ENCODE peak calls at places on chromosomes 11 and 22, in four cellular contexts. E is HepG2, X is GM12878, T is K562. R is an unnamed sample. For H3K79me2, the result is how much of the 10 kb centered on the place peaks cover.

GRCh38 chr11:69344570-69345145 is 50.7 kb downstream of the MYEOV start:
- DNase-seq in E (no peak), X (no peak), T (no peak), R (no peak)

GRCh38 chr11:119756169-119756568 is 27.2 kb upstream of the NECTIN1 start:
- DNase-seq in E (no peak), X (no peak), T (no peak), R (no peak)

GRCh38 chr11:112929432-112929831 is 31.8 kb upstream of the NCAM1 start:
- DNase-seq in E (no peak), X (no peak), T (no peak), R (no peak)

GRCh38 chr11:114478768-114479167 is 39.5 kb downstream of the REXO2 start:
- DNase-seq in E (peak), X (no peak), T (peak), R (no peak)

GRCh38 chr11:130403301-130403804 is 25.1 kb downstream of the ADAMTS8 start:
- DNase-seq in E (no peak), X (no peak), T (no peak), R (no peak)

GRCh38 chr11:2940166-2940929 is 11.1 kb upstream of the PHLDA2 start:
- DNase-seq in E (peak), X (no peak), T (no peak), R (no peak)

GRCh38 chr11:82775736-82776346 is 42.2 kb upstream of the FAM181B start:
- DNase-seq in E (peak), X (no peak), T (peak), R (peak)

GRCh38 chr11:18294862-18295261 is 27.1 kb downstream of the HPS5 start:
- DNase-seq in E (no peak), X (no peak), T (no peak), R (no peak)

GRCh38 chr11:14537134-14537599 is 17.0 kb upstream of the PSMA1 start:
- DNase-seq in E (peak), X (no peak), T (peak), R (peak)

GRCh38 chr11:61052182-61052972 is 49.9 kb upstream of the CD5 start:
- DNase-seq in E (no peak), X (no peak), T (no peak), R (no peak)

GRCh38 chr11:8267280-8267679 is 3.6 kb upstream of the LMO1 start:
- DNase-seq in E (no peak), X (no peak), T (no peak), R (no peak)

GRCh38 chr11:116855413-116855812 is 18.0 kb upstream of the APOA1 start:
- DNase-seq in E (no peak), X (no peak), T (no peak), R (no peak)

GRCh38 chr11:12581923-12582322 is 92.3 kb upstream of the TEAD1 start:
- DNase-seq in E (no peak), X (no peak), T (peak), R (peak)

GRCh38 chr11:114058871-114059277 is 637 bp upstream of the ZBTB16 start:
- DNase-seq in E (no peak), X (no peak), T (no peak), R (no peak)

GRCh38 chr11:11148598-11148997 is 204.5 kb downstream of the CSNK2A3 start:
- DNase-seq in E (no peak), X (no peak), T (no peak), R (no peak)

GRCh38 chr11:70740475-70740825 is 342.1 kb downstream of the CTTN start:
- DNase-seq in E (no peak), X (no peak), T (no peak), R (no peak)

GRCh38 chr11:80533463-80533862 is 1092.6 kb upstream of the TENM4 start:
- DNase-seq in E (no peak), X (no peak), T (no peak), R (no peak)

GRCh38 chr22:36797988-36798670 is 18.7 kb downstream of the PVALB start:
- DNase-seq in E (no peak), X (no peak), T (no peak), R (no peak)

DNA sequence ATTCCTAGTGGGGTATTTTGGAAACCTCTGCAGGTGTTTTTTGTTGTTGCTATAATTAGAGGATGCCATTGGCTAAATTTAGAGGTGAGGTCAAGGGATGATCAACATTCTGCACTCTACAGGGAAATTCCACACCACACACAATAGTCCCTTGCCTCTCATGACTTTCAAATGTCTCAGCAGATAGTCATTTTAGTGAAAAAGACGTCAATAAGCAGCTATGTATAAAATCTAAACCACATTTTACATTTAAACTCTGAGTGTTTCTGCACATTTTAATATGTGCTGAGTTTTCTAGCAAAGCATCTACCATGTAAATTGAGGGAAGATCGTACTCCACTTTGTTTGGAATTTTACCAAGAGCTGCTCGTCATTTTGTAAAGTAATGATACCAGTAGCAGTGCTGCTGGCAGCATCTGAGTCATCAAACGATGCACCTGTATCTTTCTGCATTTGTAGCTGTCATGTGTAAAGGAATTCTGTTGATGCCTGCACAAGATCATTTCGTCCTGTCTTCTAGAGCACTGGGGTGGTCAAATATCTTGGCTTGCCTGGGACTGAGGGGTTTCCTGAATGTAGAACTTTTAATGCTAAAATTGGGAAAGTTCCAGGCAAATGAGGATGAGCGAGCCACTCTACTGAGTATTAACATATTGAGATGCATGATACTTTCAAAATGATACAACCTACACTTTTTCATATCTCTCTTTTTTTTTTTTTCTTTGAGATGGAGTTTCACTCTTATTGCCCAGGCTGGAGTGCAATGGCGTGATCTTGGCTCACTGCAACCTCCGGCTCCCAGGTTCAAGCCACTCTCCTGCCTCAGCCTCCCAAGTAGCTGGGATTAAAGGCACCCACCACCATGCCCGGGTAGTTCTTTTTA is 414.5 kb upstream of the SYN3 start:
- DNase-seq in E (no peak), X (peak), T (no peak), R (no peak)
- TF ChIP-seq MYC in E (no peak), X (no peak), T (no peak), R (no peak)

DNA sequence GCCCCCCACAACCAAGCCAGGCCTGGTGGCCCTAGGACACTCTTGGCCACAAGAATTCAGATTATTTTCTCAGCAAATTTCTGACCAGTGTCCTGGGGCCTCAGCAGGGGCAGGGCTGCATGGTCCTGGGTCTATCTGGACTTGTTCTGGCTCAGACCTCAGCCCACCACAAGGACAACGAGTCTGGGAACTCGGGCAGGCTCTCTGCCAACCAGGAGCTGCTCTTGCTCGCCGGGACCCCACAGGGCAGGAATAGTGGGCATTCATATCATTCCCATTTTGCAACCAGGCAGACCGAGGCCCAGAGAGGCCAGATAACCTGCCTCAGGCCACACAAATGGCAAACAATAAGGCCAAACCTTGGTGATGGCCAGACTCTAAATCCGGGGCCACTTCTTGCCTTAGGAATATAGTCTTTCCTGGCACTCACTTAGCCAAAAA is 75.4 kb upstream of the WNT7B start:
- DNase-seq in E (no peak), X (no peak), T (no peak), R (no peak)
- H3K79me2 ChIP-seq in E (under half), X (under half), T (under half), R (under half)

DNA sequence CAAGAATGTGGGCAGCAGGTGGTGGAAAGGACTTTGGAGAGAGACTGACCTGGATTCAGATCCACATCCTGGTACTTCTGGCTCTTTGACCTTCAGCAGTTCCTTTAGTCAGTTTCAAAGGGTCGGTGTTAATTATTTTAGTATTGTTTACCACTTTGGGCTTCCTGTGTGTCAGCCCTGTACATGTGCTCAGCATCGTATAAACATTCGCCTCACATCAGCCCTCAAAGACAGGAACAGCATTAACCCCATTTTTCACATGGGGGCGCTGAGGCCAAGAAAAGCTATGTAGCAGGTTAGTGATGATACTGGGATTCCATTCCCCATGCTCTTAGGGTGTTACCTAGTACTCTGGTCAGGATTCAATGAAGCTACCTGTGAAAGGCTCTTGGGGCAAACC is 72.1 kb upstream of the YWHAH start:
- DNase-seq in E (peak), X (no peak), T (peak), R (peak)
- TF ChIP-seq MYC in E (no peak), X (no peak), T (peak), R (no peak)

GRCh38 chr11:96238563-96239166 is 104.3 kb downstream of the MAML2 start:
- DNase-seq in E (no peak), X (no peak), T (no peak), R (no peak)

GRCh38 chr11:96235725-96236124 is 107.3 kb downstream of the MAML2 start:
- DNase-seq in E (no peak), X (no peak), T (no peak), R (no peak)

GRCh38 chr11:96230686-96231085 is 112.3 kb downstream of the MAML2 start:
- DNase-seq in E (no peak), X (no peak), T (no peak), R (peak)

GRCh38 chr11:96237759-96238158 is 105.2 kb downstream of the MAML2 start:
- DNase-seq in E (peak), X (no peak), T (no peak), R (no peak)

DNA sequence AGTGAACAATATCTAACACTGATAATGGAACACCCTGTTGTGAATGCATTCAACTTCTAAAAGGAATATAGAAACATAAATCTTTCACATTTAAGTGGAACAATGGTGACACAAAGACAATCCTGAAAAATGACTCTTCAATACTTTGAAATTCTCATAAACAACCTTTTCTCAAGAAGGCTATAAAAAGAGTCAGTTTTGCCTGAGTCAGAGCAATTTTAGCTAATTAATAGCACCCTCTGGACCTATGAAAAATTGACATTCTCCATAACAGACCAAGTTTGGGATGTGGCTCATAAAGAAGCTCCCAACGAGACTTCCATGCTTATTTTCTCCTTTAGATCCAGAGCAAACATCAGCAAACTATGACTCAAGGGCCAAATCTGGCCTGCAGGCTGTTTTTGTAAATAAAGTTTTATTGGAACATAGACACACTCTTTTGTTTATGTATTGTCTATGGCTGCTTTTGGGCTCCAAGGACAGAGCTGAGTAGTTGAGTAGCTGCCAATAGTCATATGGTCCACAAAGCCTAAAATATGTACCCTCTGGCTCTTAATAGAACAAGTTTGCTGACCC is 108.0 kb downstream of the MAML2 start:
- DNase-seq in E (no peak), X (no peak), T (no peak), R (no peak)
- H3K79me2 ChIP-seq in E (under half), X (under half), T (under half), R (under half)

GRCh38 chr11:91257593-91258170 is 966.9 kb upstream of the FAT3 start:
- DNase-seq in E (no peak), X (no peak), T (no peak), R (no peak)
- TF ChIP-seq MYC in E (no peak), X (no peak), T (no peak), R (no peak)

DNA sequence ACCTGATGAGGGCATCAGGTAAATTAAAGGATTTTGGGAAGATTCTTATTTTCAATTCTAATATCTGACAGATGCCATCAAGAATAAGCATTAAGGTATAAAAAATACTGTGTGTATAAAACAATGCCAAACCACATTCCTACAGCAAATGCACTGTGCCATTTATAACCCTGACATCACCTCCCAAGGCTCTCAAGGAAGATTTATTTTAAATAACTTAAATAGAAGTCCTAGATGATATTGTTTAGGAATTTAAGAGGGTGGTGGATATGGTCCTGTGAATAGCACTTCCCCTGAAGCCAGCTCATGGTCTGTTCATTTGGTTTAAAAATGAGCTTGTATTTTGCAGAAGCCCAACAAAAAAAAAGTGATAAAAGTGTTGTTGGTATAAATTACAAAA is 32.1 kb downstream of the PPIL2 start:
- DNase-seq in E (no peak), X (no peak), T (no peak), R (no peak)
- H3K79me2 ChIP-seq in E (under half), X (under half), T (under half), R (under half)

GRCh38 chr11:129202646-129203045 is 10.5 kb upstream of the ARHGAP32 start:
- DNase-seq in E (peak), X (no peak), T (no peak), R (no peak)

GRCh38 chr11:129209891-129210830 is 18.0 kb upstream of the ARHGAP32 start:
- DNase-seq in E (no peak), X (no peak), T (no peak), R (no peak)

GRCh38 chr11:129208863-129209262 is 16.7 kb upstream of the ARHGAP32 start:
- DNase-seq in E (no peak), X (no peak), T (no peak), R (no peak)

DNA sequence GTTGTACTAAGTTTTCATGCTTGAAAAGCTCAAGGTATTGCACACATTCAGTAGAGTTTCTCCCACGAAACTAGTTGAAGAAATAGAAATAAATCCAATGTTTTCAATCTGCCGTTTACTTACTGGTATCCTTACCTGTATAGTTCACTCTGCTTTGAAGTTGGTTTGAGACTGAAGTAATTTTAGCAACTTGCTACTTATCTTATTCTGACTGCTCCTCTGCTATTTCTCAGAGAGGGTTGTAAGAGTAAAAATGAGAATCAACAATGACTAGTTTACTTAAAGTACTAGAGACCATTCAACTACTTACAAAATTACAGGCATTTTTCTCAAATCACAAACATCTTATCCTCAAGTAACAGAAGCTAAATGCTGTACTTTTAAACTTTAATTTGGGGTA is 12.3 kb upstream of the ARHGAP32 start:
- DNase-seq in E (no peak), X (no peak), T (no peak), R (no peak)
- TF ChIP-seq MYC in E (no peak), X (no peak), T (no peak), R (no peak)

GRCh38 chr11:1858154-1858553 is 5.3 kb downstream of the LSP1 start:
- DNase-seq in E (no peak), X (no peak), T (no peak), R (no peak)

GRCh38 chr11:1858576-1858975 is 5.7 kb downstream of the LSP1 start:
- DNase-seq in E (no peak), X (no peak), T (no peak), R (no peak)

GRCh38 chr11:1861435-1862411 is 8.8 kb downstream of the LSP1 start:
- DNase-seq in E (no peak), X (no peak), T (no peak), R (no peak)

GRCh38 chr11:1862588-1863351 is 9.9 kb downstream of the LSP1 start:
- DNase-seq in E (no peak), X (no peak), T (no peak), R (no peak)

GRCh38 chr11:1860108-1860507 is 7.2 kb downstream of the LSP1 start:
- DNase-seq in E (no peak), X (no peak), T (no peak), R (no peak)
- H3K79me2 ChIP-seq in E (under half), X (half or more), T (under half), R (under half)

R was measured in endothelial cell of umbilical vein.